ENCODE peak calls at places on chromosomes 16 and 17, in nine cellular contexts. Q is CD8-positive, alpha-beta memory T cell; F is mesenchymal stem cell; V is ascending aorta; G is IMR-90; I is CD8-positive, alpha-beta T cell; P is PC-3; C is gastrocnemius medialis; Y is left ventricle myocardium inferior. E is an unnamed sample. For H3K27me3 and H3K4me1, the result is how much of the 10 kb centered on the place peaks cover.

GRCh38 chr16:48408688-48409087 is 23.5 kb upstream of the SIAH1 start:
- DNase-seq in Y (peak), G (peak), V (peak), F (peak), I (no peak), Q (no peak), P (peak), C (no peak), E (no peak)

GRCh38 chr16:5523794-5524193 is 426.2 kb upstream of the EEF2KMT start:
- DNase-seq in G (no peak), V (no peak), Y (no peak), I (no peak), Q (no peak), F (no peak), P (no peak), C (no peak), E (no peak)

GRCh38 chr17:77602883-77603640 is 355.4 kb upstream of the TNRC6C start:
- DNase-seq in G (no peak), V (no peak), I (no peak), P (no peak), F (no peak), Q (no peak), C (no peak), Y (no peak), E (no peak)

GRCh38 chr16:51637744-51638100 is 486.7 kb upstream of the SALL1 start:
- DNase-seq in P (no peak), V (no peak), F (peak), G (no peak), Q (no peak), C (no peak), I (no peak), Y (no peak), E (no peak)

GRCh38 chr16:51409001-51409675 is 258.1 kb upstream of the SALL1 start:
- DNase-seq in G (peak), I (no peak), F (peak), V (no peak), C (no peak), P (no peak), Y (no peak), Q (no peak), E (no peak)

GRCh38 chr16:84633622-84634021 is 14.7 kb upstream of the KLHL36 start:
- DNase-seq in V (no peak), F (peak), Q (no peak), Y (peak), I (no peak), C (peak), G (no peak), P (no peak), E (no peak)

GRCh38 chr16:46972971-46973456 is 460 bp downstream of the DNAJA2 start:
- DNase-seq in G (no peak), C (no peak), F (peak), I (peak), P (peak), Y (peak), Q (peak), V (no peak), E (peak)

GRCh38 chr17:340074-340473 is 12.5 kb downstream of the RPH3AL start:
- DNase-seq in P (no peak), C (no peak), I (no peak), F (no peak), Y (no peak), V (no peak), Q (no peak), G (no peak), E (no peak)

GRCh38 chr17:45241315-45242011 is 19.8 kb downstream of the FMNL1 start:
- DNase-seq in I (no peak), G (no peak), V (no peak), F (no peak), C (no peak), P (no peak), Y (no peak), Q (no peak), E (peak)

GRCh38 chr17:79082311-79083190 is 7.9 kb downstream of the ENGASE start:
- DNase-seq in F (peak), Q (peak), C (no peak), P (peak), Y (peak), G (peak), V (no peak), I (peak), E (peak)

GRCh38 chr16:81511371-81511770 is 66.8 kb downstream of the CMIP start:
- DNase-seq in F (peak), Y (no peak), P (peak), G (peak), I (no peak), C (no peak), Q (no peak), V (no peak), E (no peak)

GRCh38 chr16:926715-927114 is 44.1 kb downstream of the LMF1 start:
- DNase-seq in G (no peak), F (no peak), P (no peak), I (no peak), Y (no peak), C (no peak), V (no peak), Q (no peak), E (no peak)

GRCh38 chr17:46977348-46977747 is 1.7 kb downstream of the RPRML start:
- DNase-seq in I (no peak), F (peak), C (no peak), V (no peak), Q (no peak), G (peak), Y (no peak), P (peak), E (peak)

GRCh38 chr17:80176757-80177156 is 6.9 kb downstream of the CARD14 start:
- DNase-seq in Q (no peak), G (no peak), C (no peak), V (no peak), F (no peak), Y (no peak), I (no peak), P (no peak), E (no peak)

GRCh38 chr17:67528751-67529436 is 151.8 kb downstream of the PITPNC1 start:
- DNase-seq in G (peak), F (peak), V (peak), I (no peak), Q (no peak), P (peak), C (no peak), Y (peak), E (peak)

GRCh38 chr17:77476920-77477805 is 336.4 kb downstream of the SEC14L1 start:
- DNase-seq in I (no peak), G (peak), V (peak), Q (no peak), P (peak), F (peak), Y (peak), C (peak), E (no peak)

GRCh38 chr17:32345953-32346600 is 3.9 kb upstream of the ZNF207 start:
- DNase-seq in C (no peak), I (no peak), P (no peak), F (no peak), G (no peak), V (no peak), Q (no peak), Y (no peak), E (no peak)

GRCh38 chr17:74738051-74738996 is 1.3 kb downstream of the RAB37 start:
- DNase-seq in F (no peak), C (no peak), Y (peak), Q (peak), G (no peak), I (peak), V (no peak), P (peak), E (no peak)

GRCh38 chr17:9566067-9566466 is 9.6 kb downstream of the STX8 start:
- DNase-seq in P (no peak), C (no peak), G (no peak), F (no peak), Y (no peak), Q (no peak), I (no peak), V (no peak), E (no peak)

GRCh38 chr17:29936724-29937123 is 4.7 kb upstream of the EFCAB5 start:
- DNase-seq in P (no peak), F (no peak), G (no peak), Y (no peak), Q (no peak), V (no peak), C (no peak), I (no peak), E (no peak)

GRCh38 chr17:60743812-60744211 is 66.2 kb downstream of the BCAS3 start:
- DNase-seq in F (no peak), Q (no peak), G (peak), Y (no peak), P (peak), V (no peak), I (no peak), C (no peak), E (no peak)

GRCh38 chr17:47223007-47223406 is 13.9 kb downstream of the MYL4 start:
- DNase-seq in P (no peak), I (no peak), Y (no peak), C (no peak), Q (no peak), V (no peak), F (no peak), G (no peak), E (no peak)

GRCh38 chr16:58451945-58452401 is 48.0 kb upstream of the NDRG4 start:
- DNase-seq in I (no peak), Y (no peak), V (no peak), P (peak), F (peak), C (no peak), Q (no peak), G (no peak), E (no peak)

GRCh38 chr16:84518804-84519341 is 14.4 kb upstream of the MEAK7 start:
- DNase-seq in G (no peak), C (no peak), I (peak), V (no peak), Y (no peak), Q (peak), F (no peak), P (no peak), E (no peak)

GRCh38 chr17:27241346-27241946 is 52.5 kb upstream of the WSB1 start:
- DNase-seq in C (no peak), Q (no peak), P (peak), V (no peak), F (no peak), I (no peak), Y (no peak), G (peak), E (no peak)

GRCh38 chr16:30078744-30079143 is 3.0 kb downstream of the PPP4C start:
- DNase-seq in F (no peak), C (no peak), Y (no peak), P (no peak), Q (no peak), V (no peak), I (no peak), G (no peak), E (no peak)

GRCh38 chr16:30076276-30076791 is 540 bp downstream of the PPP4C start:
- DNase-seq in P (no peak), C (no peak), V (no peak), F (no peak), G (no peak), Q (no peak), I (no peak), Y (no peak), E (no peak)

GRCh38 chr16:30077656-30078055 is 1.9 kb downstream of the PPP4C start:
- DNase-seq in C (no peak), I (no peak), G (peak), Y (no peak), F (peak), P (no peak), Q (no peak), V (no peak), E (no peak)

GRCh38 chr16:30079480-30079879 is 3.7 kb downstream of the PPP4C start:
- DNase-seq in P (no peak), C (no peak), Y (no peak), G (no peak), V (no peak), I (no peak), F (no peak), Q (no peak), E (no peak)

DNA sequence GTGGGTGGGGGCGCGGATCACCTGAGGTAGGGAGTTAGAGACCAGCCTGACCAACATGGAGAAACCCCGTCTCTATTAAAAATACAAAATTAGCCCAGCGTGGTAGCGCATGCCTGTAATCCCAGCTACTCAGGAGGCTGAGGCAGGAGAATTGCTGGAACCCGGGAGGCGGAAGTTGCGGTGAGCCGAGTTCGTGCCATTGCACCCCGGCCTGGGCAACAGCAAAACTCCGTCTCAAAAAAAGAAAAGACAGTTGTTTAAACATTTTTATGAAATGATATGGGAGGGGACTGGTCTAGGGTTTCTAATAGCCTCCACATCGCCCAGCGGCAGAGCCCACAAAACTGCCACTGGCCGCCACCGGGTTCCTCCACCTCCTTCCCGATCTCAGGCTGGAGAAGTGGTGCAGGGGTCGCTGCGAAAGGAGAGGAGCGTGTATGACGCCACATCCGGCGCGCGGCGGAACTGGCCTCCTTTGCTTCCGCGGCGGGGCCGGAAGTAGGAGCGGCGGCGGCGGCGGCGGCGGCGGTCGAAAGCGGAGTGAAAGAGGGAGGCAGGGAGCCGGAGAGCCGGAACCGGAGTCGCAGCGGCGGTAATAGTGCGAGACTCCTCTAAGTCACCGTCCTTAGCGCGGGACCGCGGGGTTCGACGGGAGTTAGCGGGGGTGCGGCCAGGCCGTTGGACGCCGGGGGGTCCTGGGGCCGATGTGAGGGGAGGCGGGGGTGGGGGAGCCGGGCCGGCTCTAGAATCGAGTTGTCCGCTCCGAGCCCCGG is at the start of gene PPP4C:
- DNase-seq in G (peak), I (peak), Q (peak), V (peak), Y (peak), C (peak), P (peak), F (peak), E (peak)
- H3K27me3 ChIP-seq in G (under half), I (under half), Q (under half), V (under half), Y (under half), C (under half), P (under half), F (under half), E (under half)

DNA sequence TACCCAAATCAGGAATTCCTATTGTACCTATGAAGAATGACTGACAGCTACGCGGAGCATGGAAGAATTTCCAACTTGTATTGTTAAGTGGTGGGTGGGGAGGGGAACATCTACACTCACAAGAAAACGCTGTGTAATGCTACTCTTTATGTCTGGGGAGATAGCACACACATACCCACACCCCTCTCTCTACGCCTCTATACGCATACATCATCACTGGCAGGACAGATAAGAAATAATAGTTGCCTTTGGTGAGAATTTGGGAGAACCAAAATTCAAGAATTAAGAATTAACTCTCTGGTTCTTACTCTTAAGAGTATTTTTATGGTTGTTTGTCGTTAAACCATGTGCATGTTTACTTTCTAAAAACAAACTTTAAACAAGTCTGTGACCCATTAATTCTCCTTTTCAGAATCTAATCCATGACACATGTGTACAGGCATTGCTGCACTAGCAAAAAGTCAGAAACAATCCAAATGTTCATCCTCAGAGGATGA is 33.9 kb downstream of the CREBBP start:
- DNase-seq in C (no peak), I (no peak), G (no peak), Q (no peak), Y (no peak), F (no peak), P (no peak), V (no peak), E (no peak)
- H3K4me1 ChIP-seq in C (under half), I (under half), G (under half), Q (under half), Y (half or more), F (under half), P (under half), V (under half), E (under half)

GRCh38 chr17:13967416-13967815 is 101.9 kb upstream of the COX10 start:
- DNase-seq in C (no peak), V (no peak), I (no peak), G (no peak), P (no peak), Y (no peak), F (no peak), Q (no peak), E (no peak)

GRCh38 chr17:13970531-13970930 is 98.8 kb upstream of the COX10 start:
- DNase-seq in Q (no peak), Y (no peak), G (no peak), P (no peak), V (no peak), F (no peak), I (no peak), C (no peak), E (no peak)
- H3K4me3 ChIP-seq in Q (no peak), Y (no peak), G (no peak), P (peak), V (no peak), F (no peak), I (no peak), C (no peak), E (no peak)

GRCh38 chr17:34569591-34569990 is 9.8 kb upstream of the TMEM132E start:
- DNase-seq in I (no peak), Y (no peak), F (no peak), P (no peak), C (no peak), V (no peak), G (no peak), Q (no peak), E (no peak)
- H3K27me3 ChIP-seq in I (under half), Y (half or more), F (half or more), P (under half), C (under half), V (under half), G (under half), Q (under half), E (under half)

GRCh38 chr17:57868007-57868774 is 18.3 kb upstream of the MRPS23 start:
- DNase-seq in Q (no peak), V (peak), I (peak), C (peak), P (peak), Y (peak), F (peak), G (peak), E (peak)
- H3K4me1 ChIP-seq in Q (under half), V (under half), I (under half), C (under half), P (under half), Y (under half), F (under half), G (under half), E (under half)

GRCh38 chr16:49465661-49466528 is 92.3 kb downstream of the C16orf78 start:
- DNase-seq in Q (no peak), F (no peak), I (no peak), V (no peak), Y (no peak), G (no peak), C (no peak), P (no peak), E (no peak)
- H3K4me3 ChIP-seq in Q (no peak), F (no peak), I (no peak), V (no peak), Y (no peak), G (no peak), C (no peak), P (no peak), E (no peak)

GRCh38 chr17:48639982-48640857 is 14.1 kb upstream of the HOXB9 start:
- DNase-seq in F (peak), Q (no peak), P (no peak), V (no peak), I (no peak), G (no peak), Y (no peak), C (no peak), E (no peak)

GRCh38 chr17:48641541-48642058 is 15.4 kb upstream of the HOXB9 start:
- DNase-seq in P (no peak), G (no peak), V (no peak), C (no peak), I (no peak), Y (no peak), F (no peak), Q (no peak), E (no peak)

GRCh38 chr17:48637323-48638260 is 11.4 kb upstream of the HOXB9 start:
- DNase-seq in Q (no peak), P (peak), I (no peak), G (peak), Y (no peak), C (no peak), F (peak), V (no peak), E (no peak)

GRCh38 chr17:48640858-48641180 is 14.7 kb upstream of the HOXB9 start:
- DNase-seq in G (no peak), V (no peak), P (no peak), C (no peak), Q (no peak), I (no peak), F (no peak), Y (no peak), E (no peak)

DNA sequence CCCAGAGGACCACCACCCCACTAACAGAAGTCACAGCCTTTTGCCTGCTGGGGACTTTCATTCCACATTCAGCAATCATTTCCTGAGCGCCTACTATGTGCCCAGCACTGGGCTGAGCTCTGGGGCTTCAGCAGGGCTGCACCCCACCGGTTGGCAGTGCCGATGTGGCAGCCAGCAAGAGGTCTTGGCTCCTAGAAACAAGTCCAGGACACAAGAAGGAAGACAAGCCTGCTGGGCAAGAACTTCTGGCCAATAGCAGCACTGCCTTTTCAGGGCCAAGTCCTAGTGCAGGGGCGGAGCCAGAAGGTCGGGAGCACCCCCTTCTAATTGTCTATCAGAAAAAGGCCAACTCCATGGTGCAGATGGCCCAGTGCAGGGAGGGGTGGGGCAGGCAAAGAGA is 13.0 kb upstream of the HOXB9 start:
- DNase-seq in G (no peak), F (no peak), Y (no peak), P (no peak), Q (no peak), I (no peak), V (no peak), C (no peak), E (no peak)
- H3K27me3 ChIP-seq in G (half or more), F (half or more), Y (half or more), P (under half), Q (under half), I (half or more), V (under half), C (half or more), E (half or more)

E was measured in neuronal stem cell.